ENCODE peak calls at places on chromosomes 3 and 15, in nine cellular contexts. V is dorsolateral prefrontal cortex, A is upper lobe of right lung, H is cardiac fibroblast, Q is astrocyte of the spinal cord, L is AG09319, G is neural crest cell, U is type B pancreatic cell, P is omental fat pad. J is an unnamed sample.

GRCh38 chr3:37680393-37680792 is 181.3 kb upstream of the CTDSPL start:
- DNase-seq in V (no peak), A (no peak), H (no peak), Q (no peak), L (no peak), G (no peak), U (no peak), P (no peak), J (no peak)

GRCh38 chr3:139718415-139718814 is 40.6 kb upstream of the NMNAT3 start:
- DNase-seq in V (peak), A (no peak), H (peak), Q (peak), L (peak), G (peak), U (no peak), P (no peak), J (no peak)

GRCh38 chr3:142603340-142603730 is 7.1 kb downstream of the PLS1 start:
- DNase-seq in V (no peak), A (no peak), H (no peak), Q (no peak), L (no peak), G (no peak), U (no peak), P (no peak), J (no peak)

GRCh38 chr3:97872209-97873042 is 50.6 kb downstream of the CRYBG3 start:
- DNase-seq in V (no peak), A (no peak), H (peak), Q (peak), L (peak), G (no peak), U (no peak), P (no peak), J (peak)

GRCh38 chr3:125374501-125374995 is 577 bp downstream of the ZNF148 start:
- DNase-seq in V (peak), A (peak), H (peak), Q (peak), L (no peak), G (peak), U (peak), P (no peak), J (no peak)

GRCh38 chr3:24129549-24129948 is 184.5 kb downstream of the NR1D2 start:
- DNase-seq in V (no peak), A (no peak), H (no peak), Q (no peak), L (no peak), G (no peak), U (no peak), P (no peak), J (no peak)

GRCh38 chr3:13569201-13569600 is 20.3 kb downstream of the FBLN2 start:
- DNase-seq in V (no peak), A (no peak), H (no peak), Q (no peak), L (no peak), G (no peak), U (no peak), P (no peak), J (no peak)

GRCh38 chr3:131543714-131544113 is 40.9 kb upstream of the MRPL3 start:
- DNase-seq in V (peak), A (no peak), H (peak), Q (peak), L (peak), G (no peak), U (no peak), P (peak), J (no peak)

GRCh38 chr15:66859688-66860253 is 157.7 kb downstream of the SMAD6 start:
- DNase-seq in V (no peak), A (no peak), H (no peak), Q (no peak), L (no peak), G (no peak), U (peak), P (no peak), J (no peak)

DNA sequence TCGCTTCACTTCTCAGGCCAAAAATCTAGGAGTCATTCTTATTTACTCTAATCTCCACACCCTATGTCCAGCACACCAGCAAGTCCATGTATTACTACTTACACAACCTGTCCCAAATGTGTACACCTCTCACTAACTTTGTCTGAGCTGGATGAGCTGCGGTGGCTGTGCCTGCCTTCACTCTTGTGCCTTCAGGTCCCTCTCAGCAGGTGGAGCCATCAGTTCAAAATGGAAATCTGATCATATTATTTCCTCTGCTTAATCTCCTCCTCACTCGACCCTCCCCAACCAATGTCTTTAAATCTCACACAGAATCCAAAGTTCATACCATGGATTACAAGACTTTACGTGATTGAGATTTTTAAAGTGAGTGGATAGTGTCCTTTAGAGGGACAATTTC is 82.8 kb downstream of the SSR3 start:
- DNase-seq in V (no peak), A (no peak), H (no peak), Q (no peak), L (no peak), G (no peak), U (no peak), P (no peak), J (no peak)
- TF ChIP-seq CTCF in V (no peak), A (no peak), H (no peak), Q (no peak), L (no peak), G (no peak), U (no peak), P (no peak), J (peak)

GRCh38 chr15:86624261-86625036 is 544.8 kb downstream of the AGBL1 start:
- DNase-seq in V (peak), A (no peak), H (peak), Q (peak), L (peak), G (peak), U (no peak), P (no peak), J (peak)
- TF ChIP-seq CTCF in V (no peak), A (peak), H (peak), Q (peak), L (peak), G (peak), U (peak), P (no peak), J (peak)

DNA sequence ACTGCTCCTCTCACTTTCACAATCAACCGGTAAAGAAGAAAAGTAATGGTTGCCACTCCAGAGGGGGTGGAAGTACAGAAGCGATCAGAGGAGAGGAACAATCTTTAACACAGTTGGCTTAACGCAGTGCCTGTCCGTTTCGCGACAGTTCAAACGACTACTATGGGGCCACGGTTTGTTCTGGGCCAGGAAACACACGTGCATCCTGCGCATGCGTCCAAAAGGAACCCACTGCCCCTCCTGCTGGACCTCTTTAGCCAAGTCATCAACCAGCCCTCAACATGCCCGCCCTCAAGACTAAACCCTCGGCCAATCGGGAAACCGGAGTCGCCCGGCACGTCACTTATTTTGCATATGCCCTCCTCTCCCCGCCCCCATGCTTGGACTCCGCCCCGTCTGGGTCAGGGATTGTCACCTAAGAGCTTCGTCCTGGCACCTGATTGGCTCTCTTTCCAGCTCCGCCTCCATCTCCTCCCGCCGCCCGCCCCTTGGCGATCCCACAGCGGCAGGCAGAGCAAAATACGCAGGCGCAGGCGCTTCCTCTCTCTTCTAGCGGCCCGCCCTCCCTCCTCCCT is 345 bp upstream of the CDV3 start:
- DNase-seq in V (peak), A (peak), H (peak), Q (peak), L (peak), G (peak), U (peak), P (peak), J (peak)
- TF ChIP-seq CTCF in V (peak), A (peak), H (peak), Q (peak), L (peak), G (no peak), U (peak), P (no peak), J (peak)

DNA sequence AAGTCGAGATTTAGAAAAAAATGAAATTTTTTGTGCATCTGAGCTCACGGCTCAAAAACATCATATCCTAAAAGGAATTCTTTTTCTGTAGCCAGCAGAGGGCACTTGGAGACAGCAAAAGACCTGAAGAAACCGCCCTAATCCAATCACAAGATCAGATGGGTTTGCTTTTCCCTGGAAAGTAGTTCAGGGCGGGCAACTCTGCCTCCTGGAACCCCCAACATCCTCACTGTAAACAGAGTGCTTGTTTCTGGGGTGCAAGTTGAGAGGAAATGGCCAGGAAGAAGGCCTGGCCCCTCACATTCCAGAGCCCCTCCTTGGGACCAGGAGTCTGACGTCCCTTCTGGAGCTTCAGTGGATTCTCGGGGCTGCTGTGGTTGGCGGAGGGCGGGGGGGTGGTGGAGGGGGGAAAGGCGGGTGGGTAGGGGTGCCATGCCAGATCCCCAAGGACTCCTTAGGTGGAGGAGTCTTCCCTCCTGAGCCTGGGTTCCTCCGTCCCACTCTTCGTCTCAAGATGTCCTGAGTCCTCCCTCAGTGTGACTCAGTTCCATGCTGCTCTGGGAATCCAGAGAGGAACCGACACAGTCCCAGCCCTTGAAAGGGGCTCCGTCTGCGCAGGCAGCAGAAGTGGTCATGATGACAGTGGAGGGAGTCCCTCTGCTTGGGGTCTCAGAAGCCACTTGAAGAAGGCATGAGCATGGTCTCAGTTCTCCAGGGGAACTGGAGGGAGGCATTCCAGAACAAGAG is 35.9 kb downstream of the CCK start:
- DNase-seq in V (no peak), A (no peak), H (peak), Q (peak), L (peak), G (no peak), U (no peak), P (no peak), J (no peak)
- TF ChIP-seq CTCF in V (peak), A (peak), H (peak), Q (peak), L (peak), G (peak), U (peak), P (no peak), J (peak)

DNA sequence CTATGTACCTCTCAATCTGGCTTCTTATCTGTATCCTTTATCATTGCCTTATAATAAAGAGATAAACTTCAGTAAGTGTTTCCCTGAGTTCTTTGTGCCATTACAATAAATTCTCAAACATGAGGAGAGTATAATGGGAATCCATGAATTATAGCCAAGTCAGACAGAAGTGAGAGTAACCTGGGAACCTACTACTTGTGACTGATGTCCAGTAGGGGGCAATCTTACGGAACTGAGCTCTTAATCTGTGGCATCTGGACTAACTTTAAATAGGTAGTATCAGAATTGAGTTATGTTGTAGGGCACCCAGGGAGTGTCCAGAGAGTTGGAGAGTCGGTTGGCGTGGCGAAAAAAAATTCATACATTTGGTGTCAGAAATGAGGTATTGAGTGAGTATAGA is 542.6 kb downstream of the ZBBX start:
- DNase-seq in V (no peak), A (no peak), H (peak), Q (peak), L (no peak), G (peak), U (no peak), P (no peak), J (peak)
- TF ChIP-seq CTCF in V (peak), A (peak), H (no peak), Q (peak), L (no peak), G (peak), U (peak), P (no peak), J (peak)